ENCODE peak calls at places on chromosomes 16 and 17, in ten cellular contexts. S, Y, H, I, D, L, T, R, G and U are unnamed samples.

GRCh38 chr17:79927688-79928501 is 88.7 kb upstream of the CBX4 start:
- DNase-seq in H (no peak), L (no peak), I (no peak), D (no peak), R (no peak), T (no peak), Y (no peak), G (no peak), S (no peak), U (no peak)

GRCh38 chr16:87126403-87127025 is 190.7 kb downstream of the C16orf95 start:
- DNase-seq in G (peak; percentile 37), I (no peak), H (no peak), S (no peak), T (no peak), Y (no peak), D (no peak), L (no peak), R (no peak), U (no peak)

GRCh38 chr16:86059253-86060171 is 160.6 kb downstream of the IRF8 start:
- DNase-seq in L (peak; percentile 78), H (peak; percentile 29), Y (peak; percentile 55), S (no peak), R (no peak), I (no peak), G (no peak), D (no peak), T (no peak), U (no peak)

GRCh38 chr17:27295945-27296344 is 2.0 kb downstream of the WSB1 start:
- DNase-seq in R (no peak), S (peak; percentile 17), Y (peak; percentile 19), G (no peak), I (no peak), L (no peak), H (no peak), T (no peak), D (no peak), U (no peak)

GRCh38 chr16:4264546-4264945 is 8.3 kb downstream of the TFAP4 start:
- DNase-seq in T (no peak), R (no peak), H (no peak), S (no peak), D (no peak), Y (peak; percentile 21), L (no peak), I (peak; percentile 55), G (no peak), U (no peak)

GRCh38 chr17:19508327-19508867 is 25.3 kb upstream of the SLC47A1 start:
- DNase-seq in I (peak; percentile 15), R (no peak), G (no peak), L (peak; percentile 39), D (peak; percentile 24), Y (no peak), T (no peak), S (no peak), H (no peak), U (no peak)

GRCh38 chr17:72030067-72030899 is 90.5 kb upstream of the SOX9 start:
- DNase-seq in H (peak; percentile 31), Y (peak; percentile 80), S (peak; percentile 83), G (peak; percentile 53), R (no peak), T (no peak), I (peak; percentile 74), L (peak; percentile 15), D (peak; percentile 22), U (peak; percentile 15)

GRCh38 chr17:49776864-49777263 is 11.6 kb upstream of the KAT7 start:
- DNase-seq in Y (no peak), R (no peak), S (no peak), H (no peak), G (no peak), I (no peak), T (no peak), D (no peak), L (no peak), U (no peak)

GRCh38 chr16:70467113-70467512 is 12.7 kb downstream of the FCSK start:
- DNase-seq in T (no peak), S (no peak), H (no peak), Y (no peak), I (no peak), L (no peak), G (no peak), D (no peak), R (no peak), U (no peak)

GRCh38 chr16:68463904-68464303 is 15.6 kb upstream of the SMPD3 start:
- DNase-seq in T (no peak), R (no peak), H (no peak), I (no peak), D (no peak), S (no peak), L (no peak), Y (no peak), G (no peak), U (no peak)

GRCh38 chr16:3256876-3257465 is 538 bp upstream of the MEFV start:
- DNase-seq in I (no peak), D (no peak), G (no peak), Y (peak; percentile 49), T (no peak), R (no peak), S (peak; percentile 52), H (peak; percentile 22), L (no peak), U (no peak)

GRCh38 chr17:72267601-72268000 is 146.8 kb downstream of the SOX9 start:
- DNase-seq in H (no peak), T (no peak), D (no peak), G (no peak), I (no peak), S (no peak), L (no peak), R (no peak), Y (no peak), U (no peak)

GRCh38 chr16:4795181-4795827 is at the start of gene SMIM22:
- DNase-seq in T (no peak), Y (no peak), D (no peak), I (peak; percentile 64), L (no peak), R (no peak), S (no peak), H (no peak), G (no peak), U (no peak)

GRCh38 chr16:2779151-2779920 is 2.3 kb upstream of the ELOB start:
- DNase-seq in D (no peak), Y (no peak), T (no peak), L (no peak), H (no peak), I (no peak), S (no peak), R (no peak), G (no peak), U (no peak)